ENCODE peak calls at places on chromosomes 11 and 22, in nine cellular contexts. One of them, this sample, is unnamed.

GRCh38 chr11:102527701-102528100 is 2.8 kb downstream of the MMP7 start:
- DNase-seq in spleen: no peak
- DNase-seq in AG04450: no peak
- DNase-seq in fibroblast of pulmonary artery: no peak
- DNase-seq in HCT116: no peak
- DNase-seq in ovary: no peak
- DNase-seq in lower leg skin: no peak
- DNase-seq in breast epithelium: no peak
- DNase-seq in colonic mucosa: no peak
- DNase-seq in this sample: no peak

GRCh38 chr22:32780726-32781310 is 20.7 kb upstream of the TIMP3 start:
- DNase-seq in spleen: no peak
- DNase-seq in AG04450: no peak
- DNase-seq in fibroblast of pulmonary artery: no peak
- DNase-seq in HCT116: no peak
- DNase-seq in ovary: no peak
- DNase-seq in lower leg skin: no peak
- DNase-seq in breast epithelium: no peak
- DNase-seq in colonic mucosa: no peak
- DNase-seq in this sample: no peak

GRCh38 chr11:86620796-86621575 is 51.4 kb downstream of the ME3 start:
- DNase-seq in spleen: no peak
- DNase-seq in AG04450: no peak
- DNase-seq in fibroblast of pulmonary artery: peak
- DNase-seq in HCT116: no peak
- DNase-seq in ovary: no peak
- DNase-seq in lower leg skin: no peak
- DNase-seq in breast epithelium: no peak
- DNase-seq in colonic mucosa: no peak
- DNase-seq in this sample: peak

GRCh38 chr11:131511794-131512193 is 141.4 kb downstream of the NTM start:
- DNase-seq in spleen: no peak
- DNase-seq in AG04450: no peak
- DNase-seq in fibroblast of pulmonary artery: no peak
- DNase-seq in HCT116: no peak
- DNase-seq in ovary: no peak
- DNase-seq in lower leg skin: no peak
- DNase-seq in breast epithelium: no peak
- DNase-seq in colonic mucosa: peak
- DNase-seq in this sample: no peak

GRCh38 chr11:8192016-8192895 is 23.4 kb upstream of the RIC3 start:
- DNase-seq in spleen: peak
- DNase-seq in AG04450: peak
- DNase-seq in fibroblast of pulmonary artery: peak
- DNase-seq in HCT116: peak
- DNase-seq in ovary: peak
- DNase-seq in lower leg skin: peak
- DNase-seq in breast epithelium: no peak
- DNase-seq in colonic mucosa: peak
- DNase-seq in this sample: peak

GRCh38 chr11:46353706-46354105 is 6.4 kb downstream of the DGKZ start:
- DNase-seq in spleen: no peak
- DNase-seq in AG04450: no peak
- DNase-seq in fibroblast of pulmonary artery: no peak
- DNase-seq in HCT116: no peak
- DNase-seq in ovary: no peak
- DNase-seq in lower leg skin: no peak
- DNase-seq in breast epithelium: no peak
- DNase-seq in colonic mucosa: no peak
- DNase-seq in this sample: no peak

GRCh38 chr11:117919326-117920275 is 9.6 kb downstream of the TMPRSS13 start:
- DNase-seq in spleen: peak
- DNase-seq in AG04450: no peak
- DNase-seq in fibroblast of pulmonary artery: no peak
- DNase-seq in HCT116: no peak
- DNase-seq in ovary: no peak
- DNase-seq in lower leg skin: no peak
- DNase-seq in breast epithelium: peak
- DNase-seq in colonic mucosa: no peak
- DNase-seq in this sample: no peak

GRCh38 chr22:32200752-32201151 is 4.1 kb downstream of the RFPL2 start:
- DNase-seq in spleen: no peak
- DNase-seq in AG04450: no peak
- DNase-seq in fibroblast of pulmonary artery: no peak
- DNase-seq in HCT116: no peak
- DNase-seq in ovary: no peak
- DNase-seq in lower leg skin: no peak
- DNase-seq in breast epithelium: no peak
- DNase-seq in colonic mucosa: no peak
- DNase-seq in this sample: no peak

GRCh38 chr11:123374622-123374968 is 55.5 kb upstream of the GRAMD1B start:
- DNase-seq in spleen: no peak
- DNase-seq in AG04450: no peak
- DNase-seq in fibroblast of pulmonary artery: no peak
- DNase-seq in HCT116: no peak
- DNase-seq in ovary: no peak
- DNase-seq in lower leg skin: no peak
- DNase-seq in breast epithelium: no peak
- DNase-seq in colonic mucosa: no peak
- DNase-seq in this sample: no peak

GRCh38 chr11:115941481-115941993 is 437.3 kb upstream of the CADM1 start:
- DNase-seq in spleen: no peak
- DNase-seq in AG04450: peak
- DNase-seq in fibroblast of pulmonary artery: peak
- DNase-seq in HCT116: no peak
- DNase-seq in ovary: peak
- DNase-seq in lower leg skin: peak
- DNase-seq in breast epithelium: no peak
- DNase-seq in colonic mucosa: no peak
- DNase-seq in this sample: peak

GRCh38 chr11:46392421-46393230 is 1.1 kb upstream of the CHRM4 start:
- DNase-seq in spleen: peak
- DNase-seq in AG04450: peak
- DNase-seq in fibroblast of pulmonary artery: peak
- DNase-seq in HCT116: no peak
- DNase-seq in ovary: peak
- DNase-seq in lower leg skin: peak
- DNase-seq in breast epithelium: peak
- DNase-seq in colonic mucosa: peak
- DNase-seq in this sample: peak

GRCh38 chr22:21709688-21710087 is 25.9 kb downstream of the YPEL1 start:
- DNase-seq in spleen: no peak
- DNase-seq in AG04450: no peak
- DNase-seq in fibroblast of pulmonary artery: no peak
- DNase-seq in HCT116: no peak
- DNase-seq in ovary: no peak
- DNase-seq in lower leg skin: no peak
- DNase-seq in breast epithelium: no peak
- DNase-seq in colonic mucosa: no peak
- DNase-seq in this sample: no peak

GRCh38 chr11:72848846-72849466 is 34.7 kb downstream of the ATG16L2 start:
- DNase-seq in spleen: no peak
- DNase-seq in AG04450: no peak
- DNase-seq in fibroblast of pulmonary artery: peak
- DNase-seq in HCT116: no peak
- DNase-seq in ovary: peak
- DNase-seq in lower leg skin: no peak
- DNase-seq in breast epithelium: no peak
- DNase-seq in colonic mucosa: no peak
- DNase-seq in this sample: peak

GRCh38 chr11:60945295-60945667 is 6.7 kb downstream of the SLC15A3 start:
- DNase-seq in spleen: no peak
- DNase-seq in AG04450: no peak
- DNase-seq in fibroblast of pulmonary artery: no peak
- DNase-seq in HCT116: no peak
- DNase-seq in ovary: no peak
- DNase-seq in lower leg skin: no peak
- DNase-seq in breast epithelium: no peak
- DNase-seq in colonic mucosa: no peak
- DNase-seq in this sample: no peak

GRCh38 chr11:60942207-60942606 is 9.8 kb downstream of the SLC15A3 start:
- DNase-seq in spleen: no peak
- DNase-seq in AG04450: no peak
- DNase-seq in fibroblast of pulmonary artery: no peak
- DNase-seq in HCT116: no peak
- DNase-seq in ovary: no peak
- DNase-seq in lower leg skin: no peak
- DNase-seq in breast epithelium: peak
- DNase-seq in colonic mucosa: no peak
- DNase-seq in this sample: no peak

GRCh38 chr11:60946601-60947265 is 5.2 kb downstream of the SLC15A3 start:
- DNase-seq in spleen: no peak
- DNase-seq in AG04450: no peak
- DNase-seq in fibroblast of pulmonary artery: no peak
- DNase-seq in HCT116: no peak
- DNase-seq in ovary: no peak
- DNase-seq in lower leg skin: no peak
- DNase-seq in breast epithelium: no peak
- DNase-seq in colonic mucosa: no peak
- DNase-seq in this sample: no peak

GRCh38 chr11:60942970-60943565 is 8.9 kb downstream of the SLC15A3 start:
- DNase-seq in spleen: no peak
- DNase-seq in AG04450: no peak
- DNase-seq in fibroblast of pulmonary artery: no peak
- DNase-seq in HCT116: no peak
- DNase-seq in ovary: no peak
- DNase-seq in lower leg skin: peak
- DNase-seq in breast epithelium: no peak
- DNase-seq in colonic mucosa: peak
- DNase-seq in this sample: no peak

GRCh38 chr11:60944504-60945294 is 7.3 kb downstream of the SLC15A3 start:
- DNase-seq in spleen: no peak
- DNase-seq in AG04450: no peak
- DNase-seq in fibroblast of pulmonary artery: no peak
- DNase-seq in HCT116: no peak
- DNase-seq in ovary: no peak
- DNase-seq in lower leg skin: no peak
- DNase-seq in breast epithelium: no peak
- DNase-seq in colonic mucosa: no peak
- DNase-seq in this sample: no peak
- TF ChIP-seq CTCF in spleen: no peak
- TF ChIP-seq CTCF in AG04450: peak
- TF ChIP-seq CTCF in fibroblast of pulmonary artery: peak
- TF ChIP-seq CTCF in HCT116: peak
- TF ChIP-seq CTCF in ovary: no peak
- TF ChIP-seq CTCF in lower leg skin: no peak
- TF ChIP-seq CTCF in breast epithelium: no peak
- TF ChIP-seq CTCF in colonic mucosa: no peak
- TF ChIP-seq CTCF in this sample: peak

GRCh38 chr11:6613496-6613895 is 1.5 kb upstream of the TAF10 start:
- DNase-seq in spleen: no peak
- DNase-seq in AG04450: no peak
- DNase-seq in fibroblast of pulmonary artery: no peak
- DNase-seq in HCT116: no peak
- DNase-seq in ovary: no peak
- DNase-seq in lower leg skin: no peak
- DNase-seq in breast epithelium: no peak
- DNase-seq in colonic mucosa: no peak
- DNase-seq in this sample: no peak
- H3K4me3 ChIP-seq in spleen: no peak
- H3K4me3 ChIP-seq in AG04450: no peak
- H3K4me3 ChIP-seq in fibroblast of pulmonary artery: no peak
- H3K4me3 ChIP-seq in HCT116: no peak
- H3K4me3 ChIP-seq in ovary: no peak
- H3K4me3 ChIP-seq in lower leg skin: no peak
- H3K4me3 ChIP-seq in breast epithelium: no peak
- H3K4me3 ChIP-seq in colonic mucosa: peak
- H3K4me3 ChIP-seq in this sample: no peak

GRCh38 chr11:61792310-61793083 is at the start of the genes FEN1 and TMEM258:
- DNase-seq in spleen: peak
- DNase-seq in AG04450: peak
- DNase-seq in fibroblast of pulmonary artery: peak
- DNase-seq in HCT116: peak
- DNase-seq in ovary: peak
- DNase-seq in lower leg skin: peak
- DNase-seq in breast epithelium: peak
- DNase-seq in colonic mucosa: peak
- DNase-seq in this sample: peak

GRCh38 chr11:61793829-61794204 is 1.1 kb downstream of the FEN1 start:
- DNase-seq in spleen: peak
- DNase-seq in AG04450: no peak
- DNase-seq in fibroblast of pulmonary artery: no peak
- DNase-seq in HCT116: no peak
- DNase-seq in ovary: no peak
- DNase-seq in lower leg skin: no peak
- DNase-seq in breast epithelium: no peak
- DNase-seq in colonic mucosa: no peak
- DNase-seq in this sample: no peak

GRCh38 chr11:61793084-61793828 is 545 bp downstream of the FEN1 start:
- DNase-seq in spleen: peak
- DNase-seq in AG04450: no peak
- DNase-seq in fibroblast of pulmonary artery: no peak
- DNase-seq in HCT116: no peak
- DNase-seq in ovary: no peak
- DNase-seq in lower leg skin: no peak
- DNase-seq in breast epithelium: no peak
- DNase-seq in colonic mucosa: no peak
- DNase-seq in this sample: no peak

GRCh38 chr11:61794579-61794978 is 1.9 kb downstream of the FEN1 start:
- DNase-seq in spleen: no peak
- DNase-seq in AG04450: no peak
- DNase-seq in fibroblast of pulmonary artery: no peak
- DNase-seq in HCT116: no peak
- DNase-seq in ovary: no peak
- DNase-seq in lower leg skin: no peak
- DNase-seq in breast epithelium: no peak
- DNase-seq in colonic mucosa: no peak
- DNase-seq in this sample: no peak

DNA sequence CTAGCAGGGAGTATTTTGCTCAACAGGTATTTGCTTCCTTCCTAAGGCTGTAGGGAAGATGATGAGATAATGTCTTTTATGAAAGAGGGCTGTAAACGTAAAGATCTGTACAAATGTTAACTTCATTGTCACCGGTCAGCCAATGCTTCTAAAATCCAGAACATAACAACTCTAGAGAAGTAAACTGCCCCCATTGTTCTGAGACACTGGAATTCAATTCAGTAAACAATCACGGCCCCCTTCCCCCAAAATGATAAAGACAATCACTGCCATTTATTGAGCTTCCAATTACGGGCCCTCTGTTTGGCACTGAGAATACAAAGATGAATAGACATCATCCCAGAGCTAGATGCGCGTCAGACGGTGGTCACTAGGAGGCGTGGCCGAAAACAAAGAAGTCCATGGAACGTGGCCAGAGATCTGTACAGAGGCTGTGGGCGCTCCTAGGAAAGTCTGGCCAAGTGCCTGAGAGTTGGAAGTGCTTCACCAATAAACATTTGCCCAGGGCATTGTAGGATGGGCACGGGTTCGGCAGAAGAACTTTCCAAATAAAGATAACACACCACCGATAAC is 576 bp downstream of the TMEM258 start:
- DNase-seq in spleen: no peak
- DNase-seq in AG04450: peak
- DNase-seq in fibroblast of pulmonary artery: peak
- DNase-seq in HCT116: peak
- DNase-seq in ovary: peak
- DNase-seq in lower leg skin: peak
- DNase-seq in breast epithelium: peak
- DNase-seq in colonic mucosa: peak
- DNase-seq in this sample: peak
- TF ChIP-seq CTCF in spleen: no peak
- TF ChIP-seq CTCF in AG04450: no peak
- TF ChIP-seq CTCF in fibroblast of pulmonary artery: no peak
- TF ChIP-seq CTCF in HCT116: no peak
- TF ChIP-seq CTCF in ovary: peak
- TF ChIP-seq CTCF in lower leg skin: no peak
- TF ChIP-seq CTCF in breast epithelium: no peak
- TF ChIP-seq CTCF in colonic mucosa: no peak
- TF ChIP-seq CTCF in this sample: no peak

GRCh38 chr11:370087-370941 is 1.0 kb downstream of the B4GALNT4 start:
- DNase-seq in spleen: no peak
- DNase-seq in AG04450: no peak
- DNase-seq in fibroblast of pulmonary artery: no peak
- DNase-seq in HCT116: no peak
- DNase-seq in ovary: no peak
- DNase-seq in lower leg skin: no peak
- DNase-seq in breast epithelium: no peak
- DNase-seq in colonic mucosa: no peak
- DNase-seq in this sample: no peak
- H3K4me3 ChIP-seq in spleen: no peak
- H3K4me3 ChIP-seq in AG04450: peak
- H3K4me3 ChIP-seq in fibroblast of pulmonary artery: peak
- H3K4me3 ChIP-seq in HCT116: peak
- H3K4me3 ChIP-seq in ovary: peak
- H3K4me3 ChIP-seq in lower leg skin: no peak
- H3K4me3 ChIP-seq in breast epithelium: peak
- H3K4me3 ChIP-seq in colonic mucosa: no peak
- H3K4me3 ChIP-seq in this sample: peak

This sample was measured in cardiac fibroblast.